ENCODE peak calls at places on chromosome 21, in five cellular contexts. One of them, this sample, is unnamed.

GRCh38 chr21:29194847-29195246 is 64.4 kb downstream of the MAP3K7CL start:
- DNase-seq in GM23248: peak
- DNase-seq in SHP77 treated with DMSO at 0.1 percent for 48 hours: no peak
- DNase-seq in fibroblast of lung: no peak
- DNase-seq in K562: no peak
- DNase-seq in this sample: no peak

GRCh38 chr21:46390603-46391545 is 66.9 kb downstream of the PCNT start:
- DNase-seq in GM23248: no peak
- DNase-seq in SHP77 treated with DMSO at 0.1 percent for 48 hours: no peak
- DNase-seq in K562: no peak
- DNase-seq in fibroblast of lung: no peak
- DNase-seq in this sample: no peak

GRCh38 chr21:37758997-37759396 is 157.3 kb downstream of the KCNJ6 start:
- DNase-seq in SHP77 treated with DMSO at 0.1 percent for 48 hours: peak
- DNase-seq in fibroblast of lung: peak
- DNase-seq in K562: peak
- DNase-seq in GM23248: peak
- DNase-seq in this sample: no peak

GRCh38 chr21:38766987-38767722 is 38.6 kb upstream of the ETS2 start:
- DNase-seq in SHP77 treated with DMSO at 0.1 percent for 48 hours: no peak
- DNase-seq in K562: no peak
- DNase-seq in fibroblast of lung: no peak
- DNase-seq in GM23248: no peak
- DNase-seq in this sample: no peak

GRCh38 chr21:25169370-25169769 is 437.9 kb downstream of the MRPL39 start:
- DNase-seq in GM23248: no peak
- DNase-seq in fibroblast of lung: no peak
- DNase-seq in K562: no peak
- DNase-seq in SHP77 treated with DMSO at 0.1 percent for 48 hours: no peak
- DNase-seq in this sample: no peak

GRCh38 chr21:44002511-44002910 is 9.6 kb upstream of the TRAPPC10 start:
- DNase-seq in K562: no peak
- DNase-seq in fibroblast of lung: no peak
- DNase-seq in GM23248: no peak
- DNase-seq in SHP77 treated with DMSO at 0.1 percent for 48 hours: no peak
- DNase-seq in this sample: no peak

GRCh38 chr21:25578070-25578961 is 29.0 kb downstream of the MRPL39 start:
- DNase-seq in SHP77 treated with DMSO at 0.1 percent for 48 hours: no peak
- DNase-seq in fibroblast of lung: no peak
- DNase-seq in GM23248: no peak
- DNase-seq in K562: no peak
- DNase-seq in this sample: no peak

GRCh38 chr21:41673596-41674335 is 93.1 kb downstream of the RIPK4 start:
- DNase-seq in fibroblast of lung: no peak
- DNase-seq in GM23248: no peak
- DNase-seq in K562: no peak
- DNase-seq in SHP77 treated with DMSO at 0.1 percent for 48 hours: no peak
- DNase-seq in this sample: no peak

GRCh38 chr21:43644609-43645008 is 14.7 kb downstream of the HSF2BP start:
- DNase-seq in K562: no peak
- DNase-seq in SHP77 treated with DMSO at 0.1 percent for 48 hours: no peak
- DNase-seq in fibroblast of lung: peak
- DNase-seq in GM23248: peak
- DNase-seq in this sample: no peak

GRCh38 chr21:32325706-32326105 is 27.1 kb downstream of the MRAP start:
- DNase-seq in K562: no peak
- DNase-seq in GM23248: no peak
- DNase-seq in SHP77 treated with DMSO at 0.1 percent for 48 hours: no peak
- DNase-seq in fibroblast of lung: no peak
- DNase-seq in this sample: no peak

GRCh38 chr21:42107881-42108553 is 36.9 kb downstream of the UMODL1 start:
- DNase-seq in GM23248: peak
- DNase-seq in SHP77 treated with DMSO at 0.1 percent for 48 hours: peak
- DNase-seq in fibroblast of lung: peak
- DNase-seq in K562: peak
- DNase-seq in this sample: no peak